ENCODE peak calls at places on chromosomes 7 and 10, in seven cellular contexts. Q is upper lobe of left lung; B is RWPE2; R is activated CD8-positive, alpha-beta memory T cell treated with anti-CD3 and anti-CD28 coated beads, Interleukin-2, amount 10 ng/mL, durations not matched to agents 7 days and 5 days; K is CD8-positive, alpha-beta T cell; X is activated naive CD8-positive, alpha-beta T cell treated with anti-CD3 and anti-CD28 coated beads, Interleukin-2, amount 10 ng/mL, durations not matched to agents 7 days and 5 days; L is HCT116. G is an unnamed sample.

GRCh38 chr10:114548662-114549061 is 109.4 kb downstream of the ABLIM1 start:
- ATAC-seq in L (peak; percentile 86), X (no peak), B (peak; percentile 70), K (no peak), R (no peak), Q (peak; percentile 72), G (no peak)

GRCh38 chr10:119336599-119336998 is 129.2 kb downstream of the GRK5 start:
- ATAC-seq in L (no peak), B (no peak), Q (no peak), R (no peak), X (no peak), K (no peak), G (no peak)

GRCh38 chr7:88758355-88759215 is 915 bp upstream of the ZNF804B start:
- ATAC-seq in Q (peak; percentile 45), K (no peak), B (peak; percentile 28), R (no peak), X (no peak), L (no peak), G (no peak)

GRCh38 chr10:97307866-97308780 is 10.9 kb upstream of the FRAT1 start:
- ATAC-seq in B (no peak), X (no peak), L (no peak), R (no peak), Q (no peak), K (no peak), G (no peak)

GRCh38 chr10:46291817-46292572 is 5.2 kb downstream of the ANTXRL start:
- ATAC-seq in B (no peak), R (no peak), X (no peak), Q (no peak), L (no peak), K (no peak), G (no peak)

GRCh38 chr7:142974618-142975017 is 12.5 kb upstream of the KEL start:
- ATAC-seq in B (no peak), K (no peak), L (no peak), X (no peak), R (no peak), Q (no peak), G (no peak)

GRCh38 chr10:44949915-44950314 is 9.7 kb upstream of the RASSF4 start:
- ATAC-seq in K (no peak), L (no peak), Q (no peak), X (no peak), B (no peak), R (no peak), G (no peak)

GRCh38 chr10:122154733-122155366 is 116.2 kb upstream of the BTBD16 start:
- ATAC-seq in L (no peak), Q (no peak), B (no peak), R (no peak), K (no peak), X (no peak), G (no peak)

GRCh38 chr7:98802088-98802780 is 67.6 kb downstream of the TMEM130 start:
- ATAC-seq in K (no peak), L (peak; percentile 67), R (peak; percentile 30), Q (peak; percentile 67), B (peak; percentile 59), X (no peak), G (peak; percentile 89)

GRCh38 chr7:138729444-138729843 is 28.3 kb upstream of the SVOPL start:
- ATAC-seq in R (no peak), L (no peak), B (no peak), Q (no peak), K (no peak), X (no peak), G (no peak)

GRCh38 chr10:97587183-97587582 is 2.3 kb upstream of the C10orf62 start:
- ATAC-seq in B (no peak), L (no peak), K (no peak), R (no peak), Q (no peak), X (no peak), G (no peak)

GRCh38 chr10:110448682-110449418 is 48.9 kb upstream of the DUSP5 start:
- ATAC-seq in X (peak; percentile 61), L (no peak), R (peak; percentile 95), Q (no peak), K (no peak), B (no peak), G (no peak)

GRCh38 chr7:139828880-139829653 is at the start of gene TBXAS1:
- ATAC-seq in K (no peak), B (no peak), R (peak; percentile 42), L (no peak), X (peak; percentile 39), Q (peak; percentile 90), G (peak; percentile 79)

GRCh38 chr10:53909791-53910190 is 891.2 kb downstream of the PCDH15 start:
- ATAC-seq in L (no peak), K (no peak), X (no peak), R (no peak), Q (no peak), B (no peak), G (no peak)

GRCh38 chr10:91978585-91978984 is 55.0 kb downstream of the BTAF1 start:
- ATAC-seq in X (no peak), L (no peak), R (no peak), B (no peak), K (no peak), Q (no peak), G (no peak)

GRCh38 chr7:285731-286130 is 4.2 kb upstream of the FOXL3 start:
- ATAC-seq in R (no peak), B (no peak), K (no peak), Q (no peak), L (no peak), X (no peak), G (no peak)

GRCh38 chr7:23012797-23013714 is 874 bp downstream of the HYCC1 start:
- ATAC-seq in B (peak; percentile 10), K (no peak), X (no peak), R (no peak), Q (peak; percentile 43), L (peak; percentile 31), G (peak; percentile 29)

GRCh38 chr7:98265841-98266271 is 13.8 kb upstream of the TECPR1 start:
- ATAC-seq in K (no peak), X (no peak), R (no peak), B (no peak), Q (no peak), L (peak; percentile 65), G (no peak)

GRCh38 chr7:44216019-44216418 is 15.2 kb downstream of the YKT6 start:
- ATAC-seq in K (no peak), L (no peak), B (no peak), X (no peak), R (no peak), Q (no peak), G (no peak)

GRCh38 chr7:30851651-30852359 is 59.8 kb upstream of the AQP1 start:
- ATAC-seq in Q (peak; percentile 77), X (no peak), R (no peak), K (no peak), B (no peak), L (no peak), G (no peak)